ENCODE peak calls at places on chromosomes 12 and 14, in five cellular contexts. V is GM12891, O is GM12892, G is thyroid gland, I is lower leg skin. W is an unnamed sample.

GRCh38 chr12:95417372-95417771 is 56.6 kb upstream of the METAP2 start:
- DNase-seq in V (no peak), O (no peak), G (no peak), I (no peak), W (no peak)

GRCh38 chr12:20549115-20549719 is 145.9 kb upstream of the SLCO1C1 start:
- DNase-seq in V (no peak), O (no peak), G (peak; percentile 21), I (no peak), W (peak; percentile 20)

GRCh38 chr12:120368789-120369475 is at the start of gene MSI1:
- DNase-seq in V (no peak), O (no peak), G (no peak), I (no peak), W (no peak)

GRCh38 chr12:31361730-31362114 is 35.8 kb upstream of the SINHCAF start:
- DNase-seq in V (no peak), O (no peak), G (no peak), I (no peak), W (no peak)

GRCh38 chr14:64114166-64114565 is 180.0 kb downstream of the ESR2 start:
- DNase-seq in V (no peak), O (no peak), G (no peak), I (no peak), W (no peak)

GRCh38 chr12:79300199-79300568 is 390.6 kb downstream of the PAWR start:
- DNase-seq in V (no peak), O (no peak), G (no peak), I (no peak), W (no peak)

GRCh38 chr12:42125372-42125767 is 19.3 kb downstream of the GXYLT1 start:
- DNase-seq in V (no peak), O (no peak), G (no peak), I (no peak), W (no peak)

GRCh38 chr12:46470039-46470627 is 97.6 kb upstream of the SLC38A2 start:
- DNase-seq in V (no peak), O (no peak), G (no peak), I (no peak), W (no peak)

GRCh38 chr14:46377305-46377704 is 274.3 kb downstream of the RPL10L start:
- DNase-seq in V (no peak), O (no peak), G (no peak), I (no peak), W (no peak)

GRCh38 chr12:108839011-108839889 is 18.1 kb downstream of the SSH1 start:
- DNase-seq in V (no peak), O (no peak), G (peak; percentile 61), I (no peak), W (peak; percentile 66)

GRCh38 chr12:99810718-99811593 is 163.4 kb downstream of the GARIN6 start:
- DNase-seq in V (no peak), O (no peak), G (no peak), I (no peak), W (peak; percentile 34)

GRCh38 chr14:64762044-64763034 is 58.1 kb downstream of the PLEKHG3 start:
- DNase-seq in V (no peak), O (no peak), G (peak; percentile 95), I (peak; percentile 63), W (peak; percentile 86)

GRCh38 chr14:72947366-72948160 is 21.3 kb downstream of the DCAF4 start:
- DNase-seq in V (no peak), O (no peak), G (no peak), I (no peak), W (no peak)

GRCh38 chr12:62802981-62803380 is 132.0 kb downstream of the PPM1H start:
- DNase-seq in V (no peak), O (no peak), G (no peak), I (no peak), W (no peak)

GRCh38 chr14:103496776-103497175 is 25.9 kb downstream of the CKB start:
- DNase-seq in V (no peak), O (no peak), G (no peak), I (no peak), W (no peak)

GRCh38 chr12:57632369-57632897 is 568 bp downstream of the B4GALNT1 start:
- DNase-seq in V (peak; percentile 28), O (peak; percentile 15), G (no peak), I (no peak), W (peak; percentile 14)

GRCh38 chr14:101593411-101594181 is 32.3 kb downstream of the DIO3 start:
- DNase-seq in V (no peak), O (no peak), G (no peak), I (no peak), W (no peak)

GRCh38 chr14:22854963-22855724 is 16.4 kb upstream of the LRP10 start:
- DNase-seq in V (no peak), O (no peak), G (peak; percentile 41), I (no peak), W (no peak)

GRCh38 chr14:75450381-75451276 is 22.8 kb downstream of the JDP2 start:
- DNase-seq in V (no peak), O (no peak), G (peak; percentile 95), I (peak; percentile 75), W (no peak)

GRCh38 chr14:22613091-22613695 is 15.1 kb downstream of the ABHD4 start:
- DNase-seq in V (no peak), O (no peak), G (no peak), I (no peak), W (no peak)

GRCh38 chr14:56659964-56660551 is 80.5 kb downstream of the TMEM260 start:
- DNase-seq in V (peak; percentile 34), O (no peak), G (no peak), I (no peak), W (no peak)

GRCh38 chr12:88181881-88182280 is 39.8 kb downstream of the TMTC3 start:
- DNase-seq in V (no peak), O (no peak), G (no peak), I (no peak), W (no peak)

GRCh38 chr12:7171854-7172253 is 17.6 kb upstream of the PEX5 start:
- DNase-seq in V (no peak), O (no peak), G (no peak), I (no peak), W (no peak)

GRCh38 chr12:46449161-46449715 is 76.7 kb upstream of the SLC38A2 start:
- DNase-seq in V (no peak), O (no peak), G (no peak), I (no peak), W (no peak)

GRCh38 chr12:124829008-124829707 is 34.5 kb downstream of the SCARB1 start:
- DNase-seq in V (no peak), O (no peak), G (no peak), I (no peak), W (no peak)

GRCh38 chr14:59116984-59117415 is 71.5 kb upstream of the DAAM1 start:
- DNase-seq in V (no peak), O (no peak), G (no peak), I (no peak), W (no peak)

GRCh38 chr12:105995986-105996385 is 142.8 kb downstream of the NUAK1 start:
- DNase-seq in V (no peak), O (no peak), G (no peak), I (no peak), W (no peak)

GRCh38 chr12:121668750-121669524 is 517 bp downstream of the MORN3 start:
- DNase-seq in V (no peak), O (no peak), G (peak; percentile 44), I (no peak), W (peak; percentile 64)

GRCh38 chr12:107092669-107093546 is 441 bp downstream of the CRY1 start:
- DNase-seq in V (no peak), O (no peak), G (peak; percentile 41), I (peak; percentile 49), W (peak; percentile 57)
- TF ChIP-seq POLR2A in V (no peak), O (peak; percentile 70), G (peak; percentile 94), I (no peak), W (no peak)

DNA sequence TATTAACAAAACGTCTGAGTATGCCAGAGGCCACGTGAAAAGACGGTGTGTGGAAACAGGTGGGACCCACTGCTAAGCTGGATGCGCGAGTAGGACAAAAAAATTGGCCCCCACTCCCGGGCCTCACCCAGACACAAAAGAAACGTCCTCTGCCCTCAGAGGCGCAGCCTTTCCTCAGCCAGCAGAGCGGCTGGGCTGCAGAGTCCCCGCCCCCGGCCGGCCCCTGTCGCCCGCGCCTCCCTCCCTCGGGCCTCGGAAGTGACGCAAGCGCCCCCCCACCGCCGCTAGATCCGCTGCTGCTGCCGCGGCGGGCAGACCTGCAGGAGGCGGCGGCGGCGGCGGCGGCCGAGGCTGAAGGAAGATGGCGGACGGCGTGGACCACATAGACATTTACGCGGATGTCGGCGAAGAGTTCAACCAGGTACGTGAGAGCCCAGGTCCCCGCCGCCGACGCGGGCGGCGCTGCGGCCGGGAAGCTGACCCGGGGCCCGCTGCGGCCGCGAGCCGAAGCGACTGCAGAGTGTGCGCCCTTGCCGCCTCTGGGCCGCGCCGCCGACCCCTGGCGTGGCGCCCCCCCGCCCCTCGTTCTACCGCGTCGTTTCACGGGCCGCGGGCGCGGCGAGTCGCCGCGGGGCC is at the start of gene CPSF6:
- DNase-seq in V (peak; percentile 79), O (peak; percentile 79), G (peak; percentile 96), I (peak; percentile 92), W (peak; percentile 97)
- TF ChIP-seq POLR2A in V (peak; percentile 66), O (peak; percentile 90), G (peak; percentile 85), I (no peak), W (peak; percentile 97)

DNA sequence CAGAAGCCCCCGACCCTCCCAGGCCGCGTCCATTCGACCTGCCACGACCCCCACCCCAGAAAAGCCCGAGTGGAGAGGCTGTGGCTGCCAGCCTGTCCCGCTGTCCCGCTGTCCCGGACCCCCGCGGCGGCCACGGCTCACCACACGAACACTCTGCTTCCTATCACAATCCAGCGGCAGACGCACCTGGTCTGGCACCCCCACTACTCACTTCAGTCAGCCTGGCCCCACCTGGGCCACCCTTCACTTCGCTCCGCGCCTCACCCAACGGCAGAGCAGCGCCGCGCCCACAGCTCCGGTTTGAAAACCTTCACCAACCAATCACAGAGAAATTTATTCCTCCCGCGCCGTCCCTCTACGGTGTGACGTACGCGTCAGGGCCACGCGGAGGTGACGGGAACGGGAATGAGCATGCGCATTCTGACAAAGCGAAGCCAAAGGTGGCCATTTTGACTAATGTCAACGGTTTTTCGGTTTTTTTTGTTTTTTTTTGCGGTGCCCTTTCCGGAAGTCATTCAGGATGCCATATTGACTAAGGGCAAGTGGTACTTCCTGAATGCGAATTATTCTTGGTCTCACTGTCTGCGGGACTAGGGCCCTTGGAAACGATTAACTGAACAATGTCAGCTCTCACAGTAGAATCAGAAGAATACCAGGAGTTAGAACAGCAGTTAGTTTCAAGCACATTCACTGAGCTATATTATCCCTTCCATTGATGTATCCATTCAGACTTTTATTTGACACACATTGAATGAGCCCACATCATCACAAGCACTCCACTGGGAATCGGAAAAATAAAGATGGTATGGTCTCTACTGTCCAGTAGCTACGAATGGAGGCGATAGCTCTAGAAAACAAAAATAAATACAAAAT is at the start of gene RACGAP1:
- DNase-seq in V (peak; percentile 85), O (peak; percentile 92), G (peak; percentile 96), I (peak; percentile 95), W (peak; percentile 96)
- TF ChIP-seq POLR2A in V (peak; percentile 80), O (peak; percentile 75), G (no peak), I (no peak), W (no peak)

DNA sequence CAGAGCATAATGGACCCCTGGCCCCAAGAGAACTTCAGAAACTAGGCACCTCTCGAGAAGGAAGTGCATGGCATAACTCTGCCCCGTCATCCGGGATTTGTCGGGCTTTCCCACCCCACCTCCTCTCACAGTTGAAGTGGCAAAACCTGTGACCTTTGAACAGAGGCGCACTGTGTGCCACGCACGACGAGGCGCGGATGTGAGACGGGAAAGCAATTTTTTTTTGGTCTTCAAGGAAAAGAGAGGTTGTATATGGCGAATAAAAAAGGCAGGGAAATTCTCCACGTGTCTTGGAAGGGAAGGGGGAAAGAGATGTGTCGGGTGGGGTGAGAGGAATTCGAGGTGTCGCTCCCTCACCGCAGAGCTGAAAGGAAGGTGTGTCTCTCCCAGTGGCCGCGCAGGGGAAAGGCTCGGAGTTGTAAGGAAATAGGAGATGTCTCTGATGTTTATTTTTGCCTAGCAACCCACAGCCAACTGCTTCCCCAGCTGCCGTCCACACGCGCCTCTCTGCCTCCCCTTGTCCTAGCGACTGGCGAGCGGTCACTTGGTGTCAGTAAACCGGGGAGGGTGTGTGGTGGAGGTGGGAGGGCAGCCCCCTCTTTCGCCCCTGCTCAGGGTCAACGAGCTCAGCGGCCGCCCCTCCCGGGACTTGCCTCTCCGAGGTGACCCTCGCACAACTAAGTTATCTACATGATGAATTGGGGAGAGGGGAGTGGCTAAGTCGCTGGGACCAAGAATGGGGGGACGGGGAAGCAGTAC is 819 bp upstream of the DYRK2 start:
- DNase-seq in V (peak; percentile 35), O (peak; percentile 42), G (peak; percentile 80), I (peak; percentile 72), W (peak; percentile 85)
- TF ChIP-seq POLR2A in V (no peak), O (no peak), G (no peak), I (no peak), W (no peak)

W was measured in testis.